ENCODE peak calls at places on chromosome 9, in nine cellular contexts. One of them, this sample, is unnamed.

GRCh38 chr9:121288874-121289553 is 21.1 kb downstream of the GSN start:
- DNase-seq in left colon: peak
- DNase-seq in NCI-H2081: no peak
- DNase-seq in astrocyte of the cerebellum: no peak
- DNase-seq in activated CD8-positive, alpha-beta memory T cell treated with anti-CD3 and anti-CD28 coated beads, Interleukin-2, amount 10 ng/mL, durations not matched to agents 7 days and 5 days: no peak
- DNase-seq in SK-N-MC: no peak
- DNase-seq in stimulated activated CD8-positive, alpha-beta memory T cell treated with anti-CD3 and anti-CD28 coated beads, Interleukin-15, amount 100 ng/mL, for 4 hours: no peak
- DNase-seq in A549: peak
- DNase-seq in GM13977: no peak
- DNase-seq in this sample: no peak

GRCh38 chr9:136021891-136022681 is 60.9 kb upstream of the UBAC1 start:
- DNase-seq in left colon: peak
- DNase-seq in NCI-H2081: no peak
- DNase-seq in astrocyte of the cerebellum: no peak
- DNase-seq in activated CD8-positive, alpha-beta memory T cell treated with anti-CD3 and anti-CD28 coated beads, Interleukin-2, amount 10 ng/mL, durations not matched to agents 7 days and 5 days: no peak
- DNase-seq in SK-N-MC: no peak
- DNase-seq in stimulated activated CD8-positive, alpha-beta memory T cell treated with anti-CD3 and anti-CD28 coated beads, Interleukin-15, amount 100 ng/mL, for 4 hours: no peak
- DNase-seq in A549: no peak
- DNase-seq in GM13977: no peak
- DNase-seq in this sample: no peak

GRCh38 chr9:136086213-136086881 is 8.7 kb downstream of the NACC2 start:
- DNase-seq in left colon: peak
- DNase-seq in NCI-H2081: no peak
- DNase-seq in astrocyte of the cerebellum: no peak
- DNase-seq in activated CD8-positive, alpha-beta memory T cell treated with anti-CD3 and anti-CD28 coated beads, Interleukin-2, amount 10 ng/mL, durations not matched to agents 7 days and 5 days: no peak
- DNase-seq in SK-N-MC: no peak
- DNase-seq in stimulated activated CD8-positive, alpha-beta memory T cell treated with anti-CD3 and anti-CD28 coated beads, Interleukin-15, amount 100 ng/mL, for 4 hours: no peak
- DNase-seq in A549: no peak
- DNase-seq in GM13977: no peak
- DNase-seq in this sample: no peak

GRCh38 chr9:4984171-4984570 is 901 bp upstream of the JAK2 start:
- DNase-seq in left colon: peak
- DNase-seq in NCI-H2081: peak
- DNase-seq in astrocyte of the cerebellum: no peak
- DNase-seq in activated CD8-positive, alpha-beta memory T cell treated with anti-CD3 and anti-CD28 coated beads, Interleukin-2, amount 10 ng/mL, durations not matched to agents 7 days and 5 days: no peak
- DNase-seq in SK-N-MC: no peak
- DNase-seq in stimulated activated CD8-positive, alpha-beta memory T cell treated with anti-CD3 and anti-CD28 coated beads, Interleukin-15, amount 100 ng/mL, for 4 hours: no peak
- DNase-seq in A549: peak
- DNase-seq in GM13977: no peak
- DNase-seq in this sample: no peak

GRCh38 chr9:21491742-21492141 is 9.6 kb upstream of the IFNE start:
- DNase-seq in left colon: no peak
- DNase-seq in NCI-H2081: no peak
- DNase-seq in astrocyte of the cerebellum: no peak
- DNase-seq in activated CD8-positive, alpha-beta memory T cell treated with anti-CD3 and anti-CD28 coated beads, Interleukin-2, amount 10 ng/mL, durations not matched to agents 7 days and 5 days: no peak
- DNase-seq in SK-N-MC: no peak
- DNase-seq in stimulated activated CD8-positive, alpha-beta memory T cell treated with anti-CD3 and anti-CD28 coated beads, Interleukin-15, amount 100 ng/mL, for 4 hours: no peak
- DNase-seq in A549: no peak
- DNase-seq in GM13977: no peak
- DNase-seq in this sample: no peak

GRCh38 chr9:90870646-90871326 is 69.2 kb downstream of the SYK start:
- DNase-seq in left colon: no peak
- DNase-seq in NCI-H2081: peak
- DNase-seq in astrocyte of the cerebellum: peak
- DNase-seq in activated CD8-positive, alpha-beta memory T cell treated with anti-CD3 and anti-CD28 coated beads, Interleukin-2, amount 10 ng/mL, durations not matched to agents 7 days and 5 days: peak
- DNase-seq in SK-N-MC: no peak
- DNase-seq in stimulated activated CD8-positive, alpha-beta memory T cell treated with anti-CD3 and anti-CD28 coated beads, Interleukin-15, amount 100 ng/mL, for 4 hours: no peak
- DNase-seq in A549: peak
- DNase-seq in GM13977: peak
- DNase-seq in this sample: peak

GRCh38 chr9:98541684-98542230 is 167.0 kb downstream of the GABBR2 start:
- DNase-seq in left colon: no peak
- DNase-seq in NCI-H2081: no peak
- DNase-seq in astrocyte of the cerebellum: no peak
- DNase-seq in activated CD8-positive, alpha-beta memory T cell treated with anti-CD3 and anti-CD28 coated beads, Interleukin-2, amount 10 ng/mL, durations not matched to agents 7 days and 5 days: no peak
- DNase-seq in SK-N-MC: no peak
- DNase-seq in stimulated activated CD8-positive, alpha-beta memory T cell treated with anti-CD3 and anti-CD28 coated beads, Interleukin-15, amount 100 ng/mL, for 4 hours: no peak
- DNase-seq in A549: no peak
- DNase-seq in GM13977: no peak
- DNase-seq in this sample: no peak

GRCh38 chr9:91751922-91752321 is 198.1 kb downstream of the ROR2 start:
- DNase-seq in left colon: no peak
- DNase-seq in NCI-H2081: no peak
- DNase-seq in astrocyte of the cerebellum: no peak
- DNase-seq in activated CD8-positive, alpha-beta memory T cell treated with anti-CD3 and anti-CD28 coated beads, Interleukin-2, amount 10 ng/mL, durations not matched to agents 7 days and 5 days: no peak
- DNase-seq in SK-N-MC: no peak
- DNase-seq in stimulated activated CD8-positive, alpha-beta memory T cell treated with anti-CD3 and anti-CD28 coated beads, Interleukin-15, amount 100 ng/mL, for 4 hours: no peak
- DNase-seq in A549: no peak
- DNase-seq in GM13977: no peak
- DNase-seq in this sample: no peak

GRCh38 chr9:107087256-107087655 is 195.8 kb upstream of the RAD23B start:
- DNase-seq in left colon: no peak
- DNase-seq in NCI-H2081: no peak
- DNase-seq in astrocyte of the cerebellum: no peak
- DNase-seq in activated CD8-positive, alpha-beta memory T cell treated with anti-CD3 and anti-CD28 coated beads, Interleukin-2, amount 10 ng/mL, durations not matched to agents 7 days and 5 days: no peak
- DNase-seq in SK-N-MC: no peak
- DNase-seq in stimulated activated CD8-positive, alpha-beta memory T cell treated with anti-CD3 and anti-CD28 coated beads, Interleukin-15, amount 100 ng/mL, for 4 hours: no peak
- DNase-seq in A549: no peak
- DNase-seq in GM13977: no peak
- DNase-seq in this sample: no peak

GRCh38 chr9:129751841-129752801 is 721 bp downstream of the PTGES start:
- DNase-seq in left colon: peak
- DNase-seq in NCI-H2081: peak
- DNase-seq in astrocyte of the cerebellum: no peak
- DNase-seq in activated CD8-positive, alpha-beta memory T cell treated with anti-CD3 and anti-CD28 coated beads, Interleukin-2, amount 10 ng/mL, durations not matched to agents 7 days and 5 days: no peak
- DNase-seq in SK-N-MC: no peak
- DNase-seq in stimulated activated CD8-positive, alpha-beta memory T cell treated with anti-CD3 and anti-CD28 coated beads, Interleukin-15, amount 100 ng/mL, for 4 hours: no peak
- DNase-seq in A549: no peak
- DNase-seq in GM13977: no peak
- DNase-seq in this sample: no peak

This sample was measured in GM12878.